ENCODE peak calls at places on chromosomes 5 and 9, in ten cellular contexts. O, U, R, Z, K, I, J, H, E and F are unnamed samples.

GRCh38 chr5:76831108-76831447 is 12.2 kb downstream of the F2RL1 start:
- DNase-seq in O (no peak), U (peak), R (no peak), Z (peak), K (no peak), I (no peak), J (no peak), H (no peak), E (no peak), F (no peak)

GRCh38 chr5:28831042-28831441 is 1792.7 kb upstream of the CDH9 start:
- DNase-seq in O (no peak), U (no peak), R (no peak), Z (no peak), K (no peak), I (no peak), J (no peak), H (no peak), E (no peak), F (no peak)

GRCh38 chr5:3899093-3899492 is 303.5 kb downstream of the IRX1 start:
- DNase-seq in O (no peak), U (no peak), R (no peak), Z (no peak), K (no peak), I (no peak), J (no peak), H (no peak), E (no peak), F (no peak)

GRCh38 chr9:130763585-130764200 is 70.1 kb downstream of the EXOSC2 start:
- DNase-seq in O (no peak), U (no peak), R (no peak), Z (no peak), K (no peak), I (no peak), J (no peak), H (no peak), E (no peak), F (peak)

GRCh38 chr5:17720070-17720469 is 85.8 kb downstream of the TAF11L14 start:
- DNase-seq in O (no peak), U (no peak), R (no peak), Z (no peak), K (no peak), I (no peak), J (no peak), H (no peak), E (no peak), F (no peak)

GRCh38 chr9:72210522-72210921 is 61.3 kb downstream of the GDA start:
- DNase-seq in O (no peak), U (no peak), R (no peak), Z (no peak), K (no peak), I (no peak), J (no peak), H (no peak), E (no peak), F (no peak)

GRCh38 chr5:129912601-129913000 is 8.3 kb downstream of the CHSY3 start:
- DNase-seq in O (no peak), U (no peak), R (no peak), Z (no peak), K (no peak), I (no peak), J (no peak), H (no peak), E (no peak), F (no peak)

GRCh38 chr5:139725073-139725830 is 70.4 kb upstream of the PSD2 start:
- DNase-seq in O (no peak), U (peak), R (no peak), Z (peak), K (no peak), I (no peak), J (peak), H (no peak), E (peak), F (peak)

GRCh38 chr5:131814990-131815389 is 18.2 kb upstream of the FNIP1 start:
- DNase-seq in O (peak), U (peak), R (no peak), Z (peak), K (no peak), I (no peak), J (no peak), H (no peak), E (no peak), F (no peak)

GRCh38 chr5:4553130-4553529 is 587.0 kb upstream of the ADAMTS16 start:
- DNase-seq in O (no peak), U (no peak), R (no peak), Z (no peak), K (no peak), I (no peak), J (no peak), H (no peak), E (no peak), F (no peak)

GRCh38 chr5:16737620-16738364 is 121.0 kb upstream of the RETREG1 start:
- DNase-seq in O (no peak), U (no peak), R (no peak), Z (no peak), K (no peak), I (no peak), J (peak), H (no peak), E (no peak), F (no peak)

GRCh38 chr5:132873119-132873929 is at the start of gene LEAP2:
- DNase-seq in O (no peak), U (no peak), R (no peak), Z (peak), K (no peak), I (no peak), J (no peak), H (no peak), E (no peak), F (no peak)

GRCh38 chr5:173098787-173099186 is 42.6 kb downstream of the CREBRF start:
- DNase-seq in O (no peak), U (no peak), R (no peak), Z (no peak), K (no peak), I (no peak), J (no peak), H (no peak), E (no peak), F (no peak)

GRCh38 chr5:35830587-35830986 is 26.1 kb upstream of the IL7R start:
- DNase-seq in O (no peak), U (no peak), R (no peak), Z (no peak), K (no peak), I (no peak), J (no peak), H (no peak), E (no peak), F (no peak)

GRCh38 chr9:123607987-123608565 is 252.1 kb downstream of the CRB2 start:
- DNase-seq in O (no peak), U (no peak), R (no peak), Z (no peak), K (no peak), I (no peak), J (no peak), H (no peak), E (no peak), F (no peak)

GRCh38 chr5:111153483-111153882 is 61.3 kb downstream of the WDR36 start:
- DNase-seq in O (no peak), U (no peak), R (no peak), Z (no peak), K (no peak), I (no peak), J (no peak), H (no peak), E (no peak), F (no peak)

GRCh38 chr5:178310130-178310865 is 77.7 kb upstream of the PHYKPL start:
- DNase-seq in O (no peak), U (no peak), R (no peak), Z (no peak), K (no peak), I (no peak), J (no peak), H (no peak), E (peak), F (no peak)

GRCh38 chr5:17425385-17426070 is 72.5 kb upstream of the TAF11L2 start:
- DNase-seq in O (no peak), U (no peak), R (no peak), Z (no peak), K (no peak), I (no peak), J (no peak), H (no peak), E (no peak), F (no peak)

GRCh38 chr9:127538849-127539258 is 73.2 kb upstream of the STXBP1 start:
- DNase-seq in O (no peak), U (peak), R (no peak), Z (peak), K (no peak), I (no peak), J (no peak), H (no peak), E (no peak), F (no peak)

GRCh38 chr5:170861855-170862766 is at the start of gene RANBP17:
- DNase-seq in O (no peak), U (peak), R (no peak), Z (peak), K (no peak), I (peak), J (no peak), H (peak), E (peak), F (peak)

GRCh38 chr5:141934099-141934844 is 10.6 kb downstream of the DELE1 start:
- DNase-seq in O (no peak), U (no peak), R (no peak), Z (peak), K (peak), I (peak), J (no peak), H (peak), E (no peak), F (no peak)

GRCh38 chr5:148163345-148163744 is 5.0 kb upstream of the SPINK14 start:
- DNase-seq in O (no peak), U (no peak), R (no peak), Z (no peak), K (no peak), I (no peak), J (no peak), H (no peak), E (no peak), F (no peak)

GRCh38 chr9:84604223-84604622 is 65.3 kb upstream of the NTRK2 start:
- DNase-seq in O (no peak), U (no peak), R (no peak), Z (no peak), K (no peak), I (no peak), J (no peak), H (no peak), E (no peak), F (no peak)

GRCh38 chr9:85117831-85118230 is 448.3 kb downstream of the NTRK2 start:
- DNase-seq in O (no peak), U (no peak), R (no peak), Z (no peak), K (no peak), I (no peak), J (no peak), H (no peak), E (no peak), F (no peak)

GRCh38 chr5:132662925-132663770 is 5.2 kb downstream of the IL13 start:
- DNase-seq in O (no peak), U (peak), R (no peak), Z (peak), K (no peak), I (no peak), J (no peak), H (no peak), E (no peak), F (no peak)

GRCh38 chr9:137452761-137453642 is 6.1 kb downstream of the NSMF start:
- DNase-seq in O (no peak), U (no peak), R (no peak), Z (no peak), K (no peak), I (peak), J (no peak), H (no peak), E (peak), F (peak)

GRCh38 chr5:118651002-118651401 is 337.3 kb downstream of the DTWD2 start:
- DNase-seq in O (no peak), U (no peak), R (no peak), Z (no peak), K (no peak), I (no peak), J (no peak), H (no peak), E (no peak), F (no peak)

GRCh38 chr5:150319484-150319790 is 16.7 kb upstream of the ARSI start:
- DNase-seq in O (no peak), U (no peak), R (no peak), Z (no peak), K (no peak), I (no peak), J (no peak), H (no peak), E (no peak), F (no peak)